ENCODE peak calls at places on chromosomes 3 and 15, in four cellular contexts. One of them, this sample, is unnamed.

GRCh38 chr15:85752591-85752990 is 42.1 kb downstream of the KLHL25 start:
- DNase-seq in GM12878: no peak
- DNase-seq in K562: no peak
- DNase-seq in HepG2: no peak
- DNase-seq in this sample: no peak

GRCh38 chr15:60830479-60830878 is 351.5 kb upstream of the ICE2 start:
- DNase-seq in GM12878: no peak
- DNase-seq in K562: no peak
- DNase-seq in HepG2: no peak
- DNase-seq in this sample: no peak

GRCh38 chr15:32966512-32966911 is 228.0 kb downstream of the FMN1 start:
- DNase-seq in K562: no peak
- DNase-seq in GM12878: no peak
- DNase-seq in HepG2: no peak
- DNase-seq in this sample: no peak

GRCh38 chr3:125202197-125202596 is 10.4 kb downstream of the SLC12A8 start:
- DNase-seq in HepG2: no peak
- DNase-seq in K562: peak
- DNase-seq in GM12878: no peak
- DNase-seq in this sample: no peak

GRCh38 chr15:77012868-77013267 is 17.9 kb downstream of the PSTPIP1 start:
- DNase-seq in K562: no peak
- DNase-seq in GM12878: no peak
- DNase-seq in HepG2: no peak
- DNase-seq in this sample: no peak

GRCh38 chr3:14127516-14128161 is 2.8 kb downstream of the TMEM43 start:
- DNase-seq in HepG2: no peak
- DNase-seq in K562: no peak
- DNase-seq in GM12878: no peak
- DNase-seq in this sample: no peak

GRCh38 chr15:91950631-91951384 is 97.3 kb downstream of the SLCO3A1 start:
- DNase-seq in GM12878: no peak
- DNase-seq in K562: no peak
- DNase-seq in HepG2: no peak
- DNase-seq in this sample: no peak

GRCh38 chr3:32421991-32422859 is 30.6 kb downstream of the CMTM7 start:
- DNase-seq in HepG2: no peak
- DNase-seq in K562: no peak
- DNase-seq in GM12878: no peak
- DNase-seq in this sample: no peak

GRCh38 chr3:37986479-37987314 is 3.9 kb upstream of the VILL start:
- DNase-seq in K562: peak
- DNase-seq in HepG2: peak
- DNase-seq in GM12878: no peak
- DNase-seq in this sample: no peak

GRCh38 chr15:29466292-29466691 is 196.7 kb upstream of the NSMCE3 start:
- DNase-seq in HepG2: no peak
- DNase-seq in GM12878: no peak
- DNase-seq in K562: no peak
- DNase-seq in this sample: no peak

GRCh38 chr3:73765878-73766564 is 141.3 kb upstream of the PDZRN3 start:
- DNase-seq in K562: no peak
- DNase-seq in GM12878: no peak
- DNase-seq in HepG2: no peak
- DNase-seq in this sample: no peak

GRCh38 chr3:124115965-124116364 is 124.0 kb upstream of the ROPN1 start:
- DNase-seq in GM12878: no peak
- DNase-seq in K562: no peak
- DNase-seq in HepG2: no peak
- DNase-seq in this sample: no peak

GRCh38 chr3:42071720-42072582 is 19.2 kb upstream of the TRAK1 start:
- DNase-seq in HepG2: peak
- DNase-seq in GM12878: no peak
- DNase-seq in K562: no peak
- DNase-seq in this sample: peak

GRCh38 chr3:117234321-117234720 is 524.7 kb downstream of the TUSC7 start:
- DNase-seq in K562: no peak
- DNase-seq in HepG2: no peak
- DNase-seq in GM12878: no peak
- DNase-seq in this sample: no peak

GRCh38 chr3:45967724-45968123 is 24.5 kb downstream of the CXCR6 start:
- DNase-seq in GM12878: no peak
- DNase-seq in HepG2: no peak
- DNase-seq in K562: no peak
- DNase-seq in this sample: no peak

GRCh38 chr3:52086461-52086860 is 30.1 kb upstream of the DUSP7 start:
- DNase-seq in K562: no peak
- DNase-seq in GM12878: no peak
- DNase-seq in HepG2: no peak
- DNase-seq in this sample: no peak

GRCh38 chr3:17730318-17730967 is 12.0 kb downstream of the TBC1D5 start:
- DNase-seq in HepG2: peak
- DNase-seq in GM12878: no peak
- DNase-seq in K562: peak
- DNase-seq in this sample: peak

GRCh38 chr3:102059145-102059943 is 210.0 kb downstream of the NFKBIZ start:
- DNase-seq in K562: no peak
- DNase-seq in GM12878: peak
- DNase-seq in HepG2: no peak
- DNase-seq in this sample: no peak

GRCh38 chr3:18069564-18069963 is 327.1 kb upstream of the TBC1D5 start:
- DNase-seq in GM12878: no peak
- DNase-seq in HepG2: no peak
- DNase-seq in K562: no peak
- DNase-seq in this sample: no peak

GRCh38 chr3:154598166-154598565 is 168.2 kb upstream of the GPR149 start:
- DNase-seq in K562: no peak
- DNase-seq in GM12878: no peak
- DNase-seq in HepG2: no peak
- DNase-seq in this sample: no peak

GRCh38 chr3:4986611-4987373 is 7.6 kb downstream of the BHLHE40 start:
- DNase-seq in HepG2: peak
- DNase-seq in K562: peak
- DNase-seq in GM12878: no peak
- DNase-seq in this sample: peak

GRCh38 chr15:87672309-87672897 is 584.1 kb downstream of the NTRK3 start:
- DNase-seq in GM12878: no peak
- DNase-seq in K562: no peak
- DNase-seq in HepG2: no peak
- DNase-seq in this sample: peak

GRCh38 chr3:129486057-129487035 is 42.1 kb upstream of the RHO start:
- DNase-seq in HepG2: no peak
- DNase-seq in K562: no peak
- DNase-seq in GM12878: peak
- DNase-seq in this sample: no peak

GRCh38 chr3:127532561-127533203 is 57.9 kb downstream of the TPRA1 start:
- DNase-seq in HepG2: peak
- DNase-seq in K562: no peak
- DNase-seq in GM12878: no peak
- DNase-seq in this sample: no peak

GRCh38 chr15:82047493-82048446 is 2.0 kb upstream of the MEX3B start:
- DNase-seq in GM12878: no peak
- DNase-seq in HepG2: no peak
- DNase-seq in K562: no peak
- DNase-seq in this sample: no peak

GRCh38 chr15:90529369-90530249 is at the start of gene CRTC3:
- DNase-seq in K562: peak
- DNase-seq in GM12878: no peak
- DNase-seq in HepG2: no peak
- DNase-seq in this sample: peak

GRCh38 chr3:131283862-131284261 is 97.7 kb upstream of the NUDT16 start:
- DNase-seq in GM12878: no peak
- DNase-seq in K562: no peak
- DNase-seq in HepG2: no peak
- DNase-seq in this sample: no peak

GRCh38 chr3:100033184-100033583 is 81.1 kb downstream of the FILIP1L start:
- DNase-seq in GM12878: no peak
- DNase-seq in K562: no peak
- DNase-seq in HepG2: no peak
- DNase-seq in this sample: no peak

GRCh38 chr15:63382966-63383710 is 1.5 kb upstream of the CA12 start:
- DNase-seq in HepG2: no peak
- DNase-seq in K562: no peak
- DNase-seq in GM12878: no peak
- DNase-seq in this sample: no peak

GRCh38 chr3:7382293-7383033 is 521.5 kb downstream of the GRM7 start:
- DNase-seq in K562: no peak
- DNase-seq in GM12878: no peak
- DNase-seq in HepG2: no peak
- DNase-seq in this sample: no peak
- TF ChIP-seq FOXK2 in K562: no peak
- TF ChIP-seq FOXK2 in GM12878: no peak
- TF ChIP-seq FOXK2 in HepG2: no peak
- TF ChIP-seq FOXK2 in this sample: no peak

GRCh38 chr15:40042791-40043320 is 3.9 kb upstream of the SRP14 start:
- DNase-seq in K562: no peak
- DNase-seq in HepG2: no peak
- DNase-seq in GM12878: no peak
- DNase-seq in this sample: no peak
- TF ChIP-seq FOXK2 in K562: no peak
- TF ChIP-seq FOXK2 in HepG2: no peak
- TF ChIP-seq FOXK2 in GM12878: no peak
- TF ChIP-seq FOXK2 in this sample: no peak

GRCh38 chr3:160996811-160997210 is 108.3 kb downstream of the B3GALNT1 start:
- DNase-seq in GM12878: no peak
- DNase-seq in K562: no peak
- DNase-seq in HepG2: no peak
- DNase-seq in this sample: no peak

GRCh38 chr3:160998581-160998980 is 106.6 kb downstream of the B3GALNT1 start:
- DNase-seq in K562: no peak
- DNase-seq in GM12878: no peak
- DNase-seq in HepG2: no peak
- DNase-seq in this sample: no peak

GRCh38 chr3:160999268-160999667 is 105.9 kb downstream of the B3GALNT1 start:
- DNase-seq in GM12878: no peak
- DNase-seq in K562: no peak
- DNase-seq in HepG2: no peak
- DNase-seq in this sample: no peak
- TF ChIP-seq FOXK2 in GM12878: no peak
- TF ChIP-seq FOXK2 in K562: no peak
- TF ChIP-seq FOXK2 in HepG2: no peak
- TF ChIP-seq FOXK2 in this sample: no peak

DNA sequence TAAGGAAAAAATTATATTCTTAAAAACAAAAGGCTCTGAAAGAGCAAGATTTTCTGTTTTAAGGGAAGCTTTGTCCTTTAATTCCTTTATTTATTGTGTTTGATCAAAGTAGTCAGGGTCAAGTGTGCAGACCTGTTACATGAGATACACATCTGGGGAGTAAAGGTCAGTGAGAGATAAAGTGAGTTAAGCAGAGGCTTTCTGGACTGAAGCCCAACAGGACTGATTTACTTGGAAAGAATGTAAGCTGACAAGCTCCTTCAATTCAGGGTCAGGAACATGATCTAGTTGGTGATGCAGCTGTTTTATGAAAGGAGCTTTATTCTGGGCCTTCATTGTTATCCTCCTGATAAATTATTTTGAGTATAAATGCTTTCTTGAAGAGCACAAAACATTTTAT is 20.7 kb upstream of the OTOL1 start:
- DNase-seq in HepG2: peak
- DNase-seq in K562: no peak
- DNase-seq in GM12878: no peak
- DNase-seq in this sample: no peak
- TF ChIP-seq FOXK2 in HepG2: no peak
- TF ChIP-seq FOXK2 in K562: no peak
- TF ChIP-seq FOXK2 in GM12878: no peak
- TF ChIP-seq FOXK2 in this sample: no peak

GRCh38 chr15:35546581-35547381 is 816 bp upstream of the DPH6 start:
- DNase-seq in GM12878: no peak
- DNase-seq in K562: peak
- DNase-seq in HepG2: no peak
- DNase-seq in this sample: no peak
- TF ChIP-seq FOXK2 in GM12878: no peak
- TF ChIP-seq FOXK2 in K562: peak
- TF ChIP-seq FOXK2 in HepG2: no peak
- TF ChIP-seq FOXK2 in this sample: no peak

GRCh38 chr3:57161131-57161538 is 4.0 kb downstream of the IL17RD start:
- DNase-seq in GM12878: no peak
- DNase-seq in HepG2: no peak
- DNase-seq in K562: no peak
- DNase-seq in this sample: no peak
- TF ChIP-seq FOXK2 in GM12878: no peak
- TF ChIP-seq FOXK2 in HepG2: no peak
- TF ChIP-seq FOXK2 in K562: no peak
- TF ChIP-seq FOXK2 in this sample: no peak